ENCODE peak calls at places on chromosomes 4 and X, in nine cellular contexts. U is GM06990; O is neural progenitor cell; H is CD8-positive, alpha-beta T cell; R is brain microvascular endothelial cell; K is SJSA1; I is lung; E is GM23248; L is kidney epithelial cell. V is an unnamed sample. For H3K36me3 and H3K27me3, the result is how much of the 10 kb centered on the place peaks cover.

GRCh38 chr4:48905363-48906015 is 1.1 kb downstream of the OCIAD2 start:
- DNase-seq in H (no peak), R (peak), I (no peak), K (no peak), O (no peak), E (peak), U (peak), L (peak), V (no peak)

GRCh38 chr4:110475881-110476818 is at the start of gene ENPEP:
- DNase-seq in U (no peak), H (no peak), O (no peak), E (peak), R (peak), L (no peak), K (peak), I (no peak), V (no peak)

GRCh38 chrX:132564026-132564425 is 75.2 kb upstream of the MBNL3 start:
- DNase-seq in O (no peak), K (no peak), H (no peak), I (no peak), U (no peak), R (no peak), L (no peak), E (peak), V (peak)

GRCh38 chr4:25592670-25593069 is 63.0 kb upstream of the SLC34A2 start:
- DNase-seq in U (no peak), E (no peak), O (no peak), R (no peak), K (no peak), L (no peak), I (no peak), H (no peak), V (no peak)

GRCh38 chrX:111352424-111352823 is 59.6 kb downstream of the DCX start:
- DNase-seq in L (peak), R (peak), K (no peak), O (no peak), E (peak), I (no peak), U (no peak), H (no peak), V (peak)

GRCh38 chr4:54187148-54187547 is 41.9 kb upstream of the PDGFRA start:
- DNase-seq in U (no peak), K (no peak), L (no peak), E (no peak), R (no peak), H (no peak), I (no peak), O (no peak), V (no peak)

GRCh38 chrX:115989686-115990085 is 180.9 kb upstream of the AGTR2 start:
- DNase-seq in I (no peak), K (no peak), H (no peak), L (no peak), R (no peak), U (no peak), E (no peak), O (no peak), V (no peak)

GRCh38 chrX:7828594-7828993 is 14.4 kb upstream of the VCX start:
- DNase-seq in I (no peak), L (no peak), U (no peak), O (peak), H (no peak), E (no peak), K (no peak), R (no peak), V (no peak)

GRCh38 chr4:99462875-99463464 is 27.8 kb upstream of the ADH7 start:
- DNase-seq in U (peak), R (peak), H (peak), O (peak), L (peak), K (peak), I (peak), E (peak), V (peak)

GRCh38 chrX:54419559-54420302 is 20.5 kb upstream of the TSR2 start:
- DNase-seq in E (no peak), L (no peak), O (no peak), R (no peak), K (no peak), I (no peak), U (no peak), H (no peak), V (no peak)

GRCh38 chr4:88742561-88742960 is 44.9 kb upstream of the NAP1L5 start:
- DNase-seq in I (no peak), E (no peak), L (no peak), U (no peak), H (no peak), O (no peak), K (no peak), R (peak), V (no peak)

GRCh38 chr4:170167678-170168077 is 77.9 kb upstream of the AADAT start:
- DNase-seq in O (no peak), E (no peak), L (no peak), R (no peak), I (no peak), K (no peak), H (no peak), U (no peak), V (no peak)

GRCh38 chrX:107626481-107626880 is 1.8 kb upstream of the PRPS1 start:
- DNase-seq in H (no peak), O (no peak), K (no peak), I (no peak), L (no peak), U (no peak), E (no peak), R (no peak), V (no peak)

GRCh38 chr4:137768881-137769280 is 236.6 kb upstream of the PCDH18 start:
- DNase-seq in U (no peak), R (no peak), L (no peak), K (no peak), H (no peak), E (no peak), I (no peak), O (no peak), V (no peak)

GRCh38 chrX:9677098-9677739 is 88.4 kb downstream of the GPR143 start:
- DNase-seq in H (no peak), K (no peak), E (peak), O (no peak), I (no peak), R (no peak), L (no peak), U (peak), V (no peak)

GRCh38 chr4:105471566-105472176 is 2.2 kb downstream of the PPA2 start:
- DNase-seq in O (peak), K (peak), E (peak), H (peak), U (peak), L (peak), I (peak), R (peak), V (peak)

GRCh38 chr4:53693408-53693807 is 102.1 kb upstream of the LNX1 start:
- DNase-seq in E (no peak), H (no peak), K (peak), R (no peak), L (no peak), I (no peak), O (no peak), U (no peak), V (no peak)

GRCh38 chrX:136856050-136856449 is 24.5 kb downstream of the RBMX start:
- DNase-seq in I (no peak), K (no peak), R (no peak), L (no peak), H (no peak), E (no peak), O (no peak), U (no peak), V (no peak)

GRCh38 chr4:106039796-106040195 is 144.5 kb downstream of the NPNT start:
- DNase-seq in R (no peak), H (no peak), K (no peak), E (no peak), I (no peak), O (no peak), L (no peak), U (no peak), V (no peak)

GRCh38 chr4:157221895-157222763 is 1.6 kb downstream of the GRIA2 start:
- DNase-seq in K (no peak), I (no peak), E (peak), L (no peak), U (no peak), H (no peak), O (peak), R (no peak), V (peak)

GRCh38 chr4:150080335-150080734 is 2.1 kb downstream of the DCLK2 start:
- DNase-seq in U (no peak), R (peak), E (peak), H (no peak), I (no peak), L (no peak), O (no peak), K (no peak), V (no peak)

GRCh38 chrX:2664497-2664896 is 26.6 kb upstream of the CD99 start:
- DNase-seq in U (no peak), R (peak), K (no peak), I (no peak), O (no peak), H (no peak), E (peak), L (no peak), V (peak)

GRCh38 chrX:15686818-15687685 is 22.4 kb upstream of the CLTRN start:
- DNase-seq in O (peak), E (peak), K (peak), R (peak), H (peak), L (no peak), U (no peak), I (peak), V (peak)

GRCh38 chr4:5858020-5858769 is 34.7 kb downstream of the CRMP1 start:
- DNase-seq in U (no peak), I (no peak), L (no peak), O (peak), K (no peak), R (no peak), H (no peak), E (no peak), V (no peak)
- H3K36me3 ChIP-seq in U (under half), I (under half), L (under half), O (under half), K (under half), R (under half), H (under half), E (under half), V (under half)

GRCh38 chr4:77862478-77863216 is at the start of gene MRPL1:
- DNase-seq in E (peak), K (peak), H (peak), I (peak), R (peak), O (peak), U (peak), L (peak), V (peak)
- H3K4me3 ChIP-seq in E (peak), K (peak), H (peak), I (peak), R (peak), O (peak), U (peak), L (peak), V (peak)

DNA sequence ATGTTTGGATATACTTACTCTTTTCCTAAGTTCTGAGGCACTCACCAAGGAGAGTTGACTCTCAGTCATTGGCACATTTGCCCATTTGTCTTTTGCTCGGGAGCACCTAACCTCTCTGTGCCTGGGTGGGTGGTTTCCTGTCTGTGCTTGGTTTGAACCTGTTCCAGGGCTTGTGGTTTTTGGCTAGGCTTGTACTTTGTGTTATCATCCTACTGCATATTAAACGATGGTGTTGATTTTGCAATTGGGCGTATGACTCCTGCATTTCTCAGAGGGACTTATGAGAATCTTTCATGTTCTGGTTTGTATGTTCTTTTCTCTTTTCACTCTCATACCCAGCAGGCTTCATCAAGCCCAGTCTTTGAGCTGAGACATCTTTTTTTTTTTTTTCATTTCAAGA is 161.7 kb downstream of the BTC start:
- DNase-seq in I (peak), K (no peak), L (peak), R (peak), E (peak), H (peak), U (no peak), O (no peak), V (peak)
- H3K27me3 ChIP-seq in I (under half), K (under half), L (under half), R (under half), E (under half), H (under half), U (under half), O (under half), V (under half)

GRCh38 chr4:39514888-39515401 is 12.3 kb downstream of the UGDH start:
- DNase-seq in K (no peak), L (no peak), E (peak), I (peak), R (no peak), U (no peak), H (no peak), O (no peak), V (no peak)

GRCh38 chr4:39505581-39505980 is 21.7 kb downstream of the UGDH start:
- DNase-seq in K (no peak), O (no peak), I (no peak), L (no peak), U (no peak), H (no peak), R (no peak), E (peak), V (no peak)

GRCh38 chr4:39510348-39510929 is 16.8 kb downstream of the UGDH start:
- DNase-seq in I (no peak), U (no peak), O (no peak), E (no peak), K (no peak), H (no peak), L (no peak), R (no peak), V (no peak)
- H3K36me3 ChIP-seq in I (under half), U (under half), O (under half), E (half or more), K (under half), H (under half), L (under half), R (half or more), V (under half)

GRCh38 chr4:180827193-180827592 is 1416.0 kb upstream of the TENM3 start:
- DNase-seq in K (no peak), R (no peak), I (no peak), O (no peak), U (no peak), H (no peak), L (no peak), E (peak), V (no peak)
- H3K4me3 ChIP-seq in K (no peak), R (peak), I (no peak), O (no peak), U (no peak), H (no peak), L (no peak), E (peak), V (no peak)

GRCh38 chr4:152616804-152617203 is 63.0 kb downstream of the TMEM154 start:
- DNase-seq in K (no peak), R (no peak), H (no peak), O (no peak), I (no peak), L (no peak), U (no peak), E (no peak), V (no peak)
- H3K27me3 ChIP-seq in K (under half), R (under half), H (under half), O (under half), I (under half), L (under half), U (under half), E (under half), V (under half)

GRCh38 chr4:128866281-128866680 is 56.8 kb downstream of the JADE1 start:
- DNase-seq in E (no peak), I (no peak), O (no peak), U (no peak), K (no peak), H (no peak), R (no peak), L (no peak), V (no peak)
- H3K36me3 ChIP-seq in E (half or more), I (under half), O (under half), U (under half), K (half or more), H (under half), R (half or more), L (under half), V (half or more)

GRCh38 chr4:183118141-183118540 is 19.1 kb downstream of the WWC2 start:
- DNase-seq in L (no peak), E (no peak), R (no peak), I (no peak), H (no peak), K (no peak), U (no peak), O (no peak), V (no peak)
- H3K4me3 ChIP-seq in L (no peak), E (peak), R (no peak), I (no peak), H (no peak), K (no peak), U (no peak), O (peak), V (no peak)

DNA sequence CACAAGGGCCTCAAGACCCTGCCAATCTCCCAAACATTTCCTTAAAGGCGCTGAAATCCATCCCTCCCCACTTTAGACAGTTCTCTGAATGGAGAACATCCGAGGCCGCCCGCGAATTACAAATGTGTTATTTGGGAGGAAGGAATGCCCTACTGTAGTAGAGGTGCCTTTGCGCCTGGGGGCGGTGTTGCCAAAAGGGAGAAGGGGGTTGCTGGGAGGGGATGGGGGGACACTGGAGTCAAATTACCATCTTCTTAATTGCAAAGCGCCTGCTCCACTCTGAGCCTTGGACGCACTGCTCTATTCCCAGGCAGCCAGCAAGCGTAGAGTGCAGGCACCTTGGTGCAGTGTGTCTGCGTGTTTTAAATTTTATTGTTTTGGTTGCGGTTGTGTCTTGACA is 2.7 kb downstream of the TMEM255A start:
- DNase-seq in O (peak), L (no peak), K (no peak), I (no peak), R (no peak), E (no peak), U (no peak), H (no peak), V (no peak)
- H3K27me3 ChIP-seq in O (half or more), L (under half), K (under half), I (under half), R (under half), E (under half), U (under half), H (under half), V (under half)